ENCODE peak calls at places on chromosome 18, in six cellular contexts. M is uterus; Q is NCI-H446; S is NCI-H1694; C is iPS-NIHi11; K is activated CD8-positive, alpha-beta memory T cell treated with anti-CD3 and anti-CD28 coated beads for 24 hours. I is an unnamed sample.

GRCh38 chr18:47595816-47596501 is 334.5 kb downstream of the SMAD2 start:
- DNase-seq in Q (peak; percentile 5), K (no peak), C (peak; percentile 38), S (no peak), M (no peak), I (peak; percentile 52)

GRCh38 chr18:21131698-21132230 is 20.2 kb upstream of the ROCK1 start:
- DNase-seq in S (no peak), K (no peak), C (no peak), M (no peak), Q (no peak), I (no peak)

GRCh38 chr18:70372450-70373061 is 83.7 kb downstream of the SOCS6 start:
- DNase-seq in M (no peak), S (no peak), K (no peak), C (no peak), Q (no peak), I (no peak)

GRCh38 chr18:9771261-9771976 is 63.3 kb downstream of the RAB31 start:
- DNase-seq in S (peak; percentile 24), K (peak; percentile 78), C (peak; percentile 86), Q (peak; percentile 32), M (peak; percentile 84), I (peak; percentile 97)

GRCh38 chr18:68445668-68446426 is 269.1 kb downstream of the TMX3 start:
- DNase-seq in C (no peak), M (no peak), K (no peak), S (no peak), Q (no peak), I (no peak)

GRCh38 chr18:23593720-23594119 is 7.4 kb upstream of the NPC1 start:
- DNase-seq in M (no peak), C (no peak), K (no peak), Q (no peak), S (no peak), I (no peak)

GRCh38 chr18:25399554-25399953 is 47.6 kb upstream of the ZNF521 start:
- DNase-seq in K (no peak), Q (no peak), S (no peak), C (no peak), M (no peak), I (no peak)

GRCh38 chr18:5970032-5970431 is 74.7 kb upstream of the TMEM200C start:
- DNase-seq in S (no peak), M (no peak), K (no peak), C (no peak), Q (no peak), I (no peak)

GRCh38 chr18:50099725-50100414 is 95.1 kb downstream of the MYO5B start:
- DNase-seq in C (no peak), M (no peak), Q (no peak), S (peak; percentile 45), K (no peak), I (no peak)

GRCh38 chr18:57859314-57859713 is 56.2 kb upstream of the ATP8B1 start:
- DNase-seq in K (no peak), Q (peak; percentile 53), S (no peak), M (no peak), C (peak; percentile 52), I (no peak)

GRCh38 chr18:34867520-34867919 is 157.4 kb downstream of the DTNA start:
- DNase-seq in M (peak; percentile 14), S (peak; percentile 3), Q (peak; percentile 6), C (peak; percentile 52), K (no peak), I (no peak)

GRCh38 chr18:13577091-13577697 is 149.2 kb downstream of the FAM210A start:
- DNase-seq in S (no peak), Q (no peak), K (no peak), M (no peak), C (no peak), I (no peak)

GRCh38 chr18:69795785-69796184 is 151.9 kb downstream of the CD226 start:
- DNase-seq in Q (no peak), K (no peak), C (no peak), S (no peak), M (no peak), I (no peak)

GRCh38 chr18:28095631-28096030 is 81.3 kb downstream of the CDH2 start:
- DNase-seq in M (no peak), Q (no peak), S (no peak), K (no peak), C (no peak), I (no peak)

GRCh38 chr18:48133675-48134251 is 203.3 kb upstream of the SMAD2 start:
- DNase-seq in S (no peak), C (peak; percentile 47), Q (peak; percentile 21), K (no peak), M (no peak), I (no peak)

GRCh38 chr18:44835555-44836156 is 155.0 kb downstream of the SETBP1 start:
- DNase-seq in S (no peak), C (no peak), K (no peak), Q (no peak), M (peak; percentile 57), I (no peak)

GRCh38 chr18:44729631-44730101 is 49.0 kb downstream of the SETBP1 start:
- DNase-seq in K (peak; percentile 66), C (no peak), M (no peak), S (no peak), Q (no peak), I (no peak)

GRCh38 chr18:21110667-21111350 is 804 bp downstream of the ROCK1 start:
- DNase-seq in M (no peak), S (no peak), C (peak; percentile 25), Q (peak; percentile 26), K (peak; percentile 86), I (no peak)

GRCh38 chr18:25251127-25251526 is 100.8 kb downstream of the ZNF521 start:
- DNase-seq in Q (no peak), K (no peak), C (no peak), S (no peak), M (no peak), I (no peak)

GRCh38 chr18:76662621-76663020 is 159.7 kb upstream of the ZNF236 start:
- DNase-seq in C (no peak), K (no peak), Q (no peak), S (no peak), M (no peak), I (no peak)

GRCh38 chr18:68722807-68723206 is 7.9 kb upstream of the TMX3 start:
- DNase-seq in M (no peak), K (no peak), S (no peak), C (no peak), Q (no peak), I (no peak)

GRCh38 chr18:46406539-46406932 is 250.5 kb downstream of the LOXHD1 start:
- DNase-seq in S (no peak), M (no peak), Q (no peak), C (no peak), K (no peak), I (no peak)

GRCh38 chr18:74513149-74513882 is 17.2 kb downstream of the CNDP2 start:
- DNase-seq in Q (no peak), S (no peak), K (peak; percentile 47), C (no peak), M (no peak), I (no peak)